ENCODE peak calls at places on chromosomes 2 and 18, in nine cellular contexts. One of them, this sample, is unnamed.

GRCh38 chr2:166180951-166181812 is 53.4 kb upstream of the SCN1A start:
- DNase-seq in K562: peak
- DNase-seq in H1: no peak
- DNase-seq in HepG2: peak
- DNase-seq in sigmoid colon: no peak
- DNase-seq in suprapubic skin: no peak
- DNase-seq in transverse colon: peak
- DNase-seq in esophagus muscularis mucosa: no peak
- DNase-seq in stomach: peak
- DNase-seq in this sample: peak

GRCh38 chr18:25176516-25177042 is 175.4 kb downstream of the ZNF521 start:
- DNase-seq in HepG2: no peak
- DNase-seq in H1: no peak
- DNase-seq in transverse colon: no peak
- DNase-seq in sigmoid colon: no peak
- DNase-seq in esophagus muscularis mucosa: no peak
- DNase-seq in suprapubic skin: no peak
- DNase-seq in stomach: no peak
- DNase-seq in K562: no peak
- DNase-seq in this sample: peak

GRCh38 chr18:68262697-68263293 is 452.1 kb downstream of the TMX3 start:
- DNase-seq in sigmoid colon: no peak
- DNase-seq in stomach: no peak
- DNase-seq in HepG2: no peak
- DNase-seq in H1: no peak
- DNase-seq in suprapubic skin: no peak
- DNase-seq in K562: no peak
- DNase-seq in esophagus muscularis mucosa: no peak
- DNase-seq in transverse colon: no peak
- DNase-seq in this sample: no peak

GRCh38 chr18:57715671-57716070 is 87.4 kb downstream of the ATP8B1 start:
- DNase-seq in stomach: no peak
- DNase-seq in sigmoid colon: no peak
- DNase-seq in H1: no peak
- DNase-seq in transverse colon: no peak
- DNase-seq in esophagus muscularis mucosa: no peak
- DNase-seq in K562: no peak
- DNase-seq in suprapubic skin: no peak
- DNase-seq in HepG2: no peak
- DNase-seq in this sample: no peak

GRCh38 chr2:74316616-74317295 is 26.5 kb downstream of the SLC4A5 start:
- DNase-seq in H1: no peak
- DNase-seq in stomach: no peak
- DNase-seq in HepG2: peak
- DNase-seq in suprapubic skin: no peak
- DNase-seq in K562: no peak
- DNase-seq in esophagus muscularis mucosa: no peak
- DNase-seq in transverse colon: no peak
- DNase-seq in sigmoid colon: no peak
- DNase-seq in this sample: no peak

GRCh38 chr18:55416791-55417190 is 171.2 kb downstream of the TCF4 start:
- DNase-seq in suprapubic skin: no peak
- DNase-seq in transverse colon: no peak
- DNase-seq in HepG2: no peak
- DNase-seq in stomach: no peak
- DNase-seq in sigmoid colon: no peak
- DNase-seq in K562: no peak
- DNase-seq in H1: no peak
- DNase-seq in esophagus muscularis mucosa: no peak
- DNase-seq in this sample: no peak

GRCh38 chr2:30899655-30900054 is 92.4 kb upstream of the CAPN13 start:
- DNase-seq in suprapubic skin: no peak
- DNase-seq in esophagus muscularis mucosa: no peak
- DNase-seq in K562: no peak
- DNase-seq in H1: no peak
- DNase-seq in stomach: no peak
- DNase-seq in sigmoid colon: no peak
- DNase-seq in HepG2: no peak
- DNase-seq in transverse colon: no peak
- DNase-seq in this sample: no peak

GRCh38 chr2:230950833-230951339 is 25.8 kb upstream of the GPR55 start:
- DNase-seq in transverse colon: no peak
- DNase-seq in HepG2: no peak
- DNase-seq in suprapubic skin: no peak
- DNase-seq in sigmoid colon: no peak
- DNase-seq in stomach: peak
- DNase-seq in H1: no peak
- DNase-seq in K562: no peak
- DNase-seq in esophagus muscularis mucosa: no peak
- DNase-seq in this sample: no peak

GRCh38 chr18:69898241-69898861 is 49.3 kb downstream of the CD226 start:
- DNase-seq in stomach: no peak
- DNase-seq in sigmoid colon: no peak
- DNase-seq in suprapubic skin: no peak
- DNase-seq in H1: no peak
- DNase-seq in esophagus muscularis mucosa: no peak
- DNase-seq in K562: no peak
- DNase-seq in HepG2: peak
- DNase-seq in transverse colon: no peak
- DNase-seq in this sample: no peak

GRCh38 chr2:215671691-215672090 is 235.8 kb upstream of the FN1 start:
- DNase-seq in HepG2: no peak
- DNase-seq in stomach: no peak
- DNase-seq in H1: no peak
- DNase-seq in esophagus muscularis mucosa: no peak
- DNase-seq in sigmoid colon: no peak
- DNase-seq in K562: no peak
- DNase-seq in suprapubic skin: no peak
- DNase-seq in transverse colon: no peak
- DNase-seq in this sample: no peak

GRCh38 chr2:138035597-138036217 is 71.4 kb downstream of the HNMT start:
- DNase-seq in sigmoid colon: no peak
- DNase-seq in transverse colon: no peak
- DNase-seq in H1: no peak
- DNase-seq in HepG2: no peak
- DNase-seq in esophagus muscularis mucosa: no peak
- DNase-seq in stomach: no peak
- DNase-seq in K562: no peak
- DNase-seq in suprapubic skin: no peak
- DNase-seq in this sample: no peak

GRCh38 chr2:201879986-201880385 is 73.6 kb downstream of the CDK15 start:
- DNase-seq in suprapubic skin: no peak
- DNase-seq in esophagus muscularis mucosa: no peak
- DNase-seq in K562: no peak
- DNase-seq in HepG2: no peak
- DNase-seq in stomach: no peak
- DNase-seq in transverse colon: no peak
- DNase-seq in sigmoid colon: no peak
- DNase-seq in H1: no peak
- DNase-seq in this sample: no peak

GRCh38 chr2:157093666-157094065 is 163.8 kb upstream of the GALNT5 start:
- DNase-seq in transverse colon: no peak
- DNase-seq in K562: no peak
- DNase-seq in H1: no peak
- DNase-seq in sigmoid colon: no peak
- DNase-seq in HepG2: no peak
- DNase-seq in suprapubic skin: no peak
- DNase-seq in esophagus muscularis mucosa: no peak
- DNase-seq in stomach: no peak
- DNase-seq in this sample: no peak

GRCh38 chr2:109637749-109638570 is 23.8 kb downstream of the SOWAHC start:
- DNase-seq in sigmoid colon: no peak
- DNase-seq in esophagus muscularis mucosa: no peak
- DNase-seq in transverse colon: no peak
- DNase-seq in K562: no peak
- DNase-seq in H1: no peak
- DNase-seq in HepG2: peak
- DNase-seq in suprapubic skin: no peak
- DNase-seq in stomach: no peak
- DNase-seq in this sample: no peak

GRCh38 chr2:28199995-28200394 is 192.7 kb upstream of the FOSL2 start:
- DNase-seq in sigmoid colon: no peak
- DNase-seq in suprapubic skin: no peak
- DNase-seq in HepG2: no peak
- DNase-seq in K562: no peak
- DNase-seq in H1: no peak
- DNase-seq in esophagus muscularis mucosa: no peak
- DNase-seq in transverse colon: no peak
- DNase-seq in stomach: no peak
- DNase-seq in this sample: no peak

GRCh38 chr2:80238692-80239469 is 65.7 kb downstream of the LRRTM1 start:
- DNase-seq in suprapubic skin: no peak
- DNase-seq in HepG2: peak
- DNase-seq in H1: no peak
- DNase-seq in stomach: peak
- DNase-seq in esophagus muscularis mucosa: no peak
- DNase-seq in K562: peak
- DNase-seq in sigmoid colon: no peak
- DNase-seq in transverse colon: peak
- DNase-seq in this sample: peak

GRCh38 chr2:123453772-123454171 is 571.3 kb upstream of the CNTNAP5 start:
- DNase-seq in suprapubic skin: no peak
- DNase-seq in H1: no peak
- DNase-seq in K562: no peak
- DNase-seq in stomach: no peak
- DNase-seq in transverse colon: no peak
- DNase-seq in HepG2: no peak
- DNase-seq in esophagus muscularis mucosa: no peak
- DNase-seq in sigmoid colon: no peak
- DNase-seq in this sample: no peak
- TF ChIP-seq POLR2AphosphoS5 in suprapubic skin: no peak
- TF ChIP-seq POLR2AphosphoS5 in H1: no peak
- TF ChIP-seq POLR2AphosphoS5 in K562: no peak
- TF ChIP-seq POLR2AphosphoS5 in stomach: no peak
- TF ChIP-seq POLR2AphosphoS5 in transverse colon: no peak
- TF ChIP-seq POLR2AphosphoS5 in HepG2: no peak
- TF ChIP-seq POLR2AphosphoS5 in esophagus muscularis mucosa: no peak
- TF ChIP-seq POLR2AphosphoS5 in sigmoid colon: no peak
- TF ChIP-seq POLR2AphosphoS5 in this sample: no peak

DNA sequence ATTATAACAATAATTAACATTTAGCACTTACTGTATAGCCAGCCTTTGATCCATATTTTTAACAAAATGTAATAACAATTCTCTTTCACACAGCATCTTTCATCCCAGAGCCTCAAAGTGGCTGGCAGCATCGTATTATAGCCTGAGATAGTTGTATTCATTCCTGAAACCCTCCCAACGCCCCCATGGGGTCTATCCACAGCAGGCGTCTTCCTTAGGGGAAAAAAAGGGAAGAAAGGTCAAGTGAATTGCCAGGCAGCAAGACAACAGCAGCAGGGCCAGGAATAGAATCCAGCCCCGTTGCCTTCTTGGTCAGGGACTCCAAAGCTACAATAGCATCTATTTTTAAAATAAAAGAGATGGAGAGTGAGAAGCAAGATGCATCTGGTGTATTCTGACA is 424.4 kb upstream of the ID2 start:
- DNase-seq in stomach: no peak
- DNase-seq in H1: no peak
- DNase-seq in HepG2: no peak
- DNase-seq in esophagus muscularis mucosa: no peak
- DNase-seq in K562: no peak
- DNase-seq in suprapubic skin: no peak
- DNase-seq in sigmoid colon: no peak
- DNase-seq in transverse colon: no peak
- DNase-seq in this sample: no peak
- TF ChIP-seq EP300 in stomach: no peak
- TF ChIP-seq EP300 in H1: no peak
- TF ChIP-seq EP300 in HepG2: no peak
- TF ChIP-seq EP300 in esophagus muscularis mucosa: no peak
- TF ChIP-seq EP300 in K562: no peak
- TF ChIP-seq EP300 in suprapubic skin: no peak
- TF ChIP-seq EP300 in sigmoid colon: no peak
- TF ChIP-seq EP300 in transverse colon: no peak
- TF ChIP-seq EP300 in this sample: no peak

DNA sequence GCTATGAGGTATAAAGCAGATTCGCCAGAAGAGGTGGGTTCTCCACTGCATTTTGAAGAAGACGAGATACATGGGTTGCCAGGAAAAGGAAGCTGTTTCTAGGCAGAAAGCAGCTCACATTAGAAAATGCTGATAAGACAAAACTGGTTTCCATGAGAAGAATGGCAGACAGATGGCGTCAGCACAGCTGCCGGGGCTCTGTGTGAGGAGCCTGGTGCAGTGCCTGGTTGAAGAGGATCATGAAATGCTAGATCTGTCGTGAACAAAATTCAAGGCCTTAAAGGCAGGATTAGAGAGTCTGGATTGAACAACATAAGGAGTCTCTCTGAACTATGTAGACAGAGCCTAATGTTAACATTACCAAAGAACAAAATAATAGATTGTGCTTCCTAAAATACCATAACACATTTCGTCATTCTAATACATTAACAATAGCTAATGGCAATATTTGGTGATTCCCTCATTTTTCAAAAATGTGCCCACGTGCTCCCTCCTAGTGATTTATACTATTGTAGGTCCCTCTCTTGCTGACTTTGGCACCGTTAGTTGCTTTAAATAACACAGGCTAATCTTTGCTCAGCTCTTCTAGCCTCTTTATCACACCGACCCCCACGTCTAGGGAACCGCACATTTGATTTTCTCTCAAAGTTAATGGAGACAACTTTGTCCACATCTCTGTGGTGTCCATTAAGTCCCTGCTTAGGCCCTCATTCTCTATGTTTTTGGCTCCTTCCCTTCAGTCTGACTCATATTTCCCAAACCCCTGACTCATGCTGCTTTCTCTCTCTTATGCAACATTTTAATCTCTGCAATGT is 38.2 kb downstream of the EFEMP1 start:
- DNase-seq in stomach: no peak
- DNase-seq in sigmoid colon: no peak
- DNase-seq in HepG2: no peak
- DNase-seq in transverse colon: no peak
- DNase-seq in H1: no peak
- DNase-seq in K562: no peak
- DNase-seq in suprapubic skin: no peak
- DNase-seq in esophagus muscularis mucosa: no peak
- DNase-seq in this sample: no peak
- TF ChIP-seq POLR2AphosphoS5 in stomach: peak
- TF ChIP-seq POLR2AphosphoS5 in sigmoid colon: peak
- TF ChIP-seq POLR2AphosphoS5 in HepG2: no peak
- TF ChIP-seq POLR2AphosphoS5 in transverse colon: peak
- TF ChIP-seq POLR2AphosphoS5 in H1: no peak
- TF ChIP-seq POLR2AphosphoS5 in K562: no peak
- TF ChIP-seq POLR2AphosphoS5 in suprapubic skin: no peak
- TF ChIP-seq POLR2AphosphoS5 in esophagus muscularis mucosa: no peak
- TF ChIP-seq POLR2AphosphoS5 in this sample: no peak

DNA sequence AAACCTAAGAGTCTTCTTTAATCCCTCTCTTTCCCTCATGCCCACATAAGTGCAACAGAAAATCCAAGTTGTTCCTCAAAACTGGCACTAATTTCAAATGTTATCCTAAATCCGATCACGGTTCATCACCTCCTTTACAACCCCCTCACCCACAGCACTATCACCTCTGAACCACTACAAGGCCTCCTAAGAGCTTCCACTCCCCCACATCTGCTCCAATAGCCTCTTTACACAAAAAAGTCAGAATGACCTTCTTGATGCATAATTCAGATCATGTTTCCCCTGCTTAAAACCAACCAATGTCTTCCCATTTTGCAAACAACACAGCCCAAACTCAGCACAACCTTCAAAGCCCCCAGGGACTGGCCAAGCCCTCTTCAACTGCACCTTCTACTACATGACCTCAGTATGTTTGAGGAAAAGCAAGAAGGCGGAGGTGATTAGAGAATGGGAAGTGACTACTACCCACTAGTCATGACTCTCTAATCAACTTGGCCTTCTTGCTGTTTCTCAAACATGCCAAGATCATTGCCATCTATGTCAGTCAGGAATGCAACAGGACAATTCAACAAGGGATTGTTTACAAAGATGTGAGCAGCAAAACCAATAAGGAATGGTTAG is 34.6 kb upstream of the GCC2 start:
- DNase-seq in transverse colon: no peak
- DNase-seq in stomach: no peak
- DNase-seq in sigmoid colon: no peak
- DNase-seq in HepG2: peak
- DNase-seq in suprapubic skin: no peak
- DNase-seq in H1: no peak
- DNase-seq in K562: peak
- DNase-seq in esophagus muscularis mucosa: no peak
- DNase-seq in this sample: no peak
- TF ChIP-seq EP300 in transverse colon: no peak
- TF ChIP-seq EP300 in stomach: no peak
- TF ChIP-seq EP300 in sigmoid colon: no peak
- TF ChIP-seq EP300 in HepG2: no peak
- TF ChIP-seq EP300 in suprapubic skin: no peak
- TF ChIP-seq EP300 in H1: no peak
- TF ChIP-seq EP300 in K562: no peak
- TF ChIP-seq EP300 in esophagus muscularis mucosa: no peak
- TF ChIP-seq EP300 in this sample: no peak